ENCODE peak calls at places on chromosomes 5 and 9, in ten cellular contexts. One of them, this sample, is unnamed.
A peak's percentile ranks its signal among the peaks of the same experiment; 100 is the strongest.

GRCh38 chr5:127849891-127850290 is 146.7 kb downstream of the CCDC192 start:
- DNase-seq in T-cell: no peak
- DNase-seq in HuH-7.5: no peak
- DNase-seq in GM13977: no peak
- DNase-seq in epithelial cell of esophagus: no peak
- DNase-seq in T-helper 2 cell: no peak
- DNase-seq in Kasumi-1: no peak
- DNase-seq in M059J: no peak
- DNase-seq in lower lobe of right lung: no peak
- DNase-seq in ACHN: no peak
- DNase-seq in this sample: no peak

GRCh38 chr5:137617806-137618205 is 118.1 kb downstream of the KLHL3 start:
- DNase-seq in T-cell: no peak
- DNase-seq in HuH-7.5: no peak
- DNase-seq in GM13977: no peak
- DNase-seq in epithelial cell of esophagus: peak; percentile 36
- DNase-seq in T-helper 2 cell: no peak
- DNase-seq in Kasumi-1: no peak
- DNase-seq in M059J: peak; percentile 72
- DNase-seq in lower lobe of right lung: no peak
- DNase-seq in ACHN: peak; percentile 21
- DNase-seq in this sample: no peak

GRCh38 chr9:93093081-93093448 is 3.0 kb upstream of the CARD19 start:
- DNase-seq in T-cell: no peak
- DNase-seq in HuH-7.5: no peak
- DNase-seq in GM13977: no peak
- DNase-seq in epithelial cell of esophagus: no peak
- DNase-seq in T-helper 2 cell: no peak
- DNase-seq in Kasumi-1: no peak
- DNase-seq in M059J: no peak
- DNase-seq in lower lobe of right lung: peak; percentile 10
- DNase-seq in ACHN: no peak
- DNase-seq in this sample: no peak

GRCh38 chr5:159774476-159775031 is 141.7 kb upstream of the ADRA1B start:
- DNase-seq in T-cell: no peak
- DNase-seq in HuH-7.5: no peak
- DNase-seq in GM13977: no peak
- DNase-seq in epithelial cell of esophagus: no peak
- DNase-seq in T-helper 2 cell: no peak
- DNase-seq in Kasumi-1: no peak
- DNase-seq in M059J: no peak
- DNase-seq in lower lobe of right lung: no peak
- DNase-seq in ACHN: no peak
- DNase-seq in this sample: no peak

GRCh38 chr5:18394154-18394804 is 760.0 kb downstream of the TAF11L14 start:
- DNase-seq in T-cell: peak; percentile 21
- DNase-seq in HuH-7.5: peak; percentile 18
- DNase-seq in GM13977: peak; percentile 53
- DNase-seq in epithelial cell of esophagus: peak; percentile 78
- DNase-seq in T-helper 2 cell: peak; percentile 17
- DNase-seq in Kasumi-1: peak; percentile 55
- DNase-seq in M059J: peak; percentile 68
- DNase-seq in lower lobe of right lung: peak; percentile 66
- DNase-seq in ACHN: peak; percentile 37
- DNase-seq in this sample: peak; percentile 42

GRCh38 chr5:37121465-37121864 is 127.7 kb downstream of the CPLANE1 start:
- DNase-seq in T-cell: no peak
- DNase-seq in HuH-7.5: no peak
- DNase-seq in GM13977: no peak
- DNase-seq in epithelial cell of esophagus: no peak
- DNase-seq in T-helper 2 cell: no peak
- DNase-seq in Kasumi-1: peak; percentile 6
- DNase-seq in M059J: no peak
- DNase-seq in lower lobe of right lung: no peak
- DNase-seq in ACHN: no peak
- DNase-seq in this sample: no peak

GRCh38 chr9:78562021-78562420 is 265.1 kb downstream of the PSAT1 start:
- DNase-seq in T-cell: no peak
- DNase-seq in HuH-7.5: no peak
- DNase-seq in GM13977: no peak
- DNase-seq in epithelial cell of esophagus: no peak
- DNase-seq in T-helper 2 cell: no peak
- DNase-seq in Kasumi-1: no peak
- DNase-seq in M059J: no peak
- DNase-seq in lower lobe of right lung: no peak
- DNase-seq in ACHN: no peak
- DNase-seq in this sample: no peak

GRCh38 chr9:99052849-99053715 is 51.8 kb upstream of the TGFBR1 start:
- DNase-seq in T-cell: no peak
- DNase-seq in HuH-7.5: no peak
- DNase-seq in GM13977: no peak
- DNase-seq in epithelial cell of esophagus: peak; percentile 26
- DNase-seq in T-helper 2 cell: no peak
- DNase-seq in Kasumi-1: peak; percentile 52
- DNase-seq in M059J: peak; percentile 34
- DNase-seq in lower lobe of right lung: no peak
- DNase-seq in ACHN: no peak
- DNase-seq in this sample: no peak

GRCh38 chr9:106945727-106946690 is 83.0 kb downstream of the ZNF462 start:
- DNase-seq in T-cell: no peak
- DNase-seq in HuH-7.5: no peak
- DNase-seq in GM13977: no peak
- DNase-seq in epithelial cell of esophagus: peak; percentile 52
- DNase-seq in T-helper 2 cell: no peak
- DNase-seq in Kasumi-1: no peak
- DNase-seq in M059J: peak; percentile 90
- DNase-seq in lower lobe of right lung: no peak
- DNase-seq in ACHN: no peak
- DNase-seq in this sample: no peak

This sample was measured in T47D.